ENCODE peak calls at places on chromosomes 5 and 9, in seven cellular contexts. N, F, K, D, P, H and W are unnamed samples. For H3K4me1, the result is how much of the 10 kb centered on the place peaks cover.

GRCh38 chr9:130308081-130308571 is 42.6 kb downstream of the HMCN2 start:
- DNase-seq in D (no peak), H (no peak), P (no peak), F (no peak), K (no peak), N (no peak), W (no peak)

GRCh38 chr5:159456722-159457462 is 126.6 kb upstream of the IL12B start:
- DNase-seq in D (no peak), H (peak), N (no peak), F (peak), K (no peak), P (no peak), W (no peak)

GRCh38 chr9:88991066-88992030 is at the start of gene S1PR3:
- DNase-seq in F (no peak), P (no peak), H (peak), D (peak), K (no peak), N (peak), W (peak)

GRCh38 chr5:145637396-145637795 is 197.7 kb downstream of the PRELID2 start:
- DNase-seq in H (no peak), N (no peak), D (no peak), P (no peak), K (no peak), F (peak), W (no peak)

GRCh38 chr5:137095597-137095996 is 403.5 kb downstream of the SPOCK1 start:
- DNase-seq in D (no peak), K (no peak), F (no peak), P (no peak), H (no peak), N (no peak), W (no peak)

GRCh38 chr5:112492291-112492690 is 73.2 kb upstream of the EPB41L4A start:
- DNase-seq in N (peak), P (no peak), H (peak), F (peak), D (no peak), K (no peak), W (peak)

GRCh38 chr5:125367702-125368101 is 621.3 kb upstream of the ZNF608 start:
- DNase-seq in H (no peak), P (no peak), D (no peak), F (peak), K (no peak), N (no peak), W (no peak)

GRCh38 chr5:138138949-138139775 is at the start of gene NME5:
- DNase-seq in D (peak), K (no peak), P (peak), F (peak), N (peak), H (no peak), W (peak)

GRCh38 chr9:15295761-15296405 is 11.1 kb downstream of the TTC39B start:
- DNase-seq in P (peak), N (no peak), F (peak), K (no peak), H (peak), D (no peak), W (peak)

GRCh38 chr5:134131578-134132350 is 17.3 kb downstream of the TCF7 start:
- DNase-seq in N (no peak), H (no peak), F (no peak), D (no peak), K (peak), P (no peak), W (no peak)

GRCh38 chr5:57335092-57335491 is 147.5 kb downstream of the ACTBL2 start:
- DNase-seq in F (peak), K (no peak), P (no peak), N (no peak), H (peak), D (no peak), W (no peak)

GRCh38 chr5:61245486-61245885 is 83.2 kb upstream of the SMIM15 start:
- DNase-seq in F (peak), H (peak), D (no peak), N (no peak), P (peak), K (no peak), W (peak)

GRCh38 chr9:18472435-18472834 is 1.5 kb upstream of the ADAMTSL1 start:
- DNase-seq in D (no peak), N (no peak), H (no peak), F (no peak), K (no peak), P (no peak), W (no peak)
- H3K4me3 ChIP-seq in D (no peak), N (no peak), H (no peak), F (peak), K (no peak), P (no peak), W (no peak)

GRCh38 chr5:163607256-163607655 is 101.8 kb downstream of the MAT2B start:
- DNase-seq in H (no peak), D (no peak), N (no peak), P (no peak), F (no peak), K (no peak), W (no peak)
- H3K4me1 ChIP-seq in H (under half), D (under half), N (under half), P (under half), F (under half), K (under half), W (under half)

GRCh38 chr9:3473402-3473801 is 52.4 kb downstream of the RFX3 start:
- DNase-seq in K (no peak), D (no peak), P (no peak), H (no peak), N (no peak), F (no peak), W (no peak)

GRCh38 chr9:3464033-3464638 is 61.7 kb downstream of the RFX3 start:
- DNase-seq in N (no peak), H (no peak), D (no peak), P (no peak), F (no peak), K (no peak), W (no peak)

GRCh38 chr9:3467593-3468219 is 58.1 kb downstream of the RFX3 start:
- DNase-seq in N (peak), D (peak), P (peak), H (peak), F (peak), K (peak), W (peak)

GRCh38 chr9:3468407-3469205 is 57.2 kb downstream of the RFX3 start:
- DNase-seq in F (no peak), N (no peak), H (no peak), D (no peak), K (no peak), P (no peak), W (no peak)
- H3K4me3 ChIP-seq in F (no peak), N (no peak), H (no peak), D (no peak), K (no peak), P (no peak), W (no peak)

DNA sequence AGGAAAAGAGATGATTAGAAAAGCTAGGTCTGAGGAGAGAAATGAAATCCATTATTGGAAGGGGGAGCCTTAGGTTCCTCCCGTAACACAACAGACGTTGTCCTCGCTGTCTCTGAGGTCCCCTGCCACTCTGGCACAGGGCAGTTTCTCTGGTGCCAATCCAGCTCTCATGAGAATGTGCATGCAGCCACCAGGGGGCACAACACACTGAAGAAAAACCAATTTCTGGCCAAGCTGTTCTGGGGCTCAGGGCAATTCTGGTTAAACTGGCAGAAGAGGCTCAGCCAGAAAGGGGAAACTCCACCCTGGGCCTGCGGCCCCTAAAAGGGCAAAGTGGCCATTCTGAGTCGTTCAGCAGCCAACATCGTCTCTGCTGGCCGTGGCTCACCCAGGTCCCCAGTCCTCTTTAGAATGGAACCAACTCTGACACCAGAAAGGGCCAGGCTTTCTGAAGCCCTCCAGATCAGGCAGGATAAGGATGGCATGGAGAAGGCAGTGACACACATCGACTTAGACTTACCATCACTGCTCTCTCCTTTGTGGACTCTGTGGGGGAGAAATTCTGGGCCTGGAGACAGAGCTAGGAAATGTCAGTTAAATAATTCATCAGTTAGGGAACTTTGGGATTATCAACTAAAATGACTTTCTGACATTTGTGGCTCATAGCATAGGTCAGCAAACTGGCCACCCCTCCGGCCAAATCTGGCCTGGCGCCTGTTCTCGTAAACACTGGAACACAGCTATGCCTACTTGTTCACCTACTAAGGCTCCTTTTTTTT is 58.5 kb upstream of the GOLPH3 start:
- DNase-seq in D (peak), H (peak), F (peak), P (peak), K (peak), N (peak), W (peak)
- H3K4me1 ChIP-seq in D (under half), H (under half), F (under half), P (under half), K (under half), N (under half), W (under half)

GRCh38 chr9:135078361-135078821 is 9.1 kb upstream of the OLFM1 start:
- DNase-seq in H (no peak), P (no peak), F (no peak), K (no peak), N (peak), D (peak), W (no peak)
- H3K4me3 ChIP-seq in H (no peak), P (no peak), F (no peak), K (no peak), N (no peak), D (no peak), W (no peak)

GRCh38 chr9:35104586-35104985 is 1.7 kb upstream of the STOML2 start:
- DNase-seq in F (no peak), N (no peak), K (no peak), D (no peak), H (no peak), P (no peak), W (no peak)

GRCh38 chr9:35105126-35105525 is 2.2 kb upstream of the STOML2 start:
- DNase-seq in F (no peak), N (no peak), P (no peak), H (no peak), D (no peak), K (no peak), W (no peak)

GRCh38 chr9:35107337-35108290 is 4.7 kb upstream of the STOML2 start:
- DNase-seq in D (no peak), P (no peak), F (no peak), K (no peak), N (no peak), H (no peak), W (no peak)

GRCh38 chr9:35105571-35106342 is 2.8 kb upstream of the STOML2 start:
- DNase-seq in F (no peak), H (no peak), D (no peak), N (no peak), K (no peak), P (no peak), W (no peak)

GRCh38 chr9:35106343-35106730 is 3.4 kb upstream of the STOML2 start:
- DNase-seq in K (no peak), P (no peak), F (no peak), N (no peak), D (no peak), H (no peak), W (no peak)
- H3K4me1 ChIP-seq in K (under half), P (under half), F (under half), N (under half), D (under half), H (under half), W (under half)

GRCh38 chr9:115164511-115164974 is 46.6 kb upstream of the TNC start:
- DNase-seq in D (no peak), F (peak), N (no peak), P (no peak), H (peak), K (no peak), W (peak)
- H3K4me3 ChIP-seq in D (no peak), F (no peak), N (no peak), P (no peak), H (no peak), K (no peak), W (no peak)